ENCODE peak calls at places on chromosomes 5 and 9, in six cellular contexts. One of them, this sample, is unnamed.

GRCh38 chr5:88509403-88509802 is 240.8 kb upstream of the TMEM161B start:
- DNase-seq in K562: no peak
- DNase-seq in GM12878: no peak
- DNase-seq in A549: no peak
- DNase-seq in endothelial cell of umbilical vein: no peak
- DNase-seq in HepG2: no peak
- DNase-seq in this sample: no peak

GRCh38 chr9:127887792-127888191 is 10.3 kb upstream of the AK1 start:
- DNase-seq in endothelial cell of umbilical vein: no peak
- DNase-seq in K562: no peak
- DNase-seq in GM12878: no peak
- DNase-seq in HepG2: peak; percentile 27
- DNase-seq in A549: no peak
- DNase-seq in this sample: peak; percentile 47

GRCh38 chr5:96952946-96953730 is 17.3 kb downstream of the LNPEP start:
- DNase-seq in endothelial cell of umbilical vein: no peak
- DNase-seq in GM12878: no peak
- DNase-seq in K562: no peak
- DNase-seq in A549: no peak
- DNase-seq in HepG2: no peak
- DNase-seq in this sample: no peak

GRCh38 chr9:18330736-18331335 is 143.1 kb upstream of the ADAMTSL1 start:
- DNase-seq in endothelial cell of umbilical vein: peak; percentile 70
- DNase-seq in GM12878: no peak
- DNase-seq in K562: no peak
- DNase-seq in HepG2: no peak
- DNase-seq in A549: no peak
- DNase-seq in this sample: no peak

GRCh38 chr9:112443200-112443599 is 43.4 kb upstream of the KIAA1958 start:
- DNase-seq in K562: no peak
- DNase-seq in HepG2: peak; percentile 16
- DNase-seq in A549: no peak
- DNase-seq in GM12878: no peak
- DNase-seq in endothelial cell of umbilical vein: peak; percentile 39
- DNase-seq in this sample: peak; percentile 33

GRCh38 chr9:110578896-110579752 is at the start of gene SVEP1:
- DNase-seq in GM12878: no peak
- DNase-seq in endothelial cell of umbilical vein: peak; percentile 46
- DNase-seq in HepG2: no peak
- DNase-seq in A549: peak; percentile 15
- DNase-seq in K562: no peak
- DNase-seq in this sample: no peak

GRCh38 chr9:119071636-119072035 is 297.6 kb downstream of the BRINP1 start:
- DNase-seq in K562: no peak
- DNase-seq in A549: no peak
- DNase-seq in HepG2: no peak
- DNase-seq in GM12878: no peak
- DNase-seq in endothelial cell of umbilical vein: no peak
- DNase-seq in this sample: no peak

GRCh38 chr9:89312154-89312616 is 1.2 kb downstream of the CKS2 start:
- DNase-seq in K562: peak; percentile 18
- DNase-seq in GM12878: no peak
- DNase-seq in A549: no peak
- DNase-seq in HepG2: no peak
- DNase-seq in endothelial cell of umbilical vein: peak; percentile 59
- DNase-seq in this sample: peak; percentile 57

GRCh38 chr5:31854181-31854624 is 215.3 kb downstream of the PDZD2 start:
- DNase-seq in K562: no peak
- DNase-seq in HepG2: no peak
- DNase-seq in GM12878: no peak
- DNase-seq in endothelial cell of umbilical vein: peak; percentile 40
- DNase-seq in A549: no peak
- DNase-seq in this sample: no peak

DNA sequence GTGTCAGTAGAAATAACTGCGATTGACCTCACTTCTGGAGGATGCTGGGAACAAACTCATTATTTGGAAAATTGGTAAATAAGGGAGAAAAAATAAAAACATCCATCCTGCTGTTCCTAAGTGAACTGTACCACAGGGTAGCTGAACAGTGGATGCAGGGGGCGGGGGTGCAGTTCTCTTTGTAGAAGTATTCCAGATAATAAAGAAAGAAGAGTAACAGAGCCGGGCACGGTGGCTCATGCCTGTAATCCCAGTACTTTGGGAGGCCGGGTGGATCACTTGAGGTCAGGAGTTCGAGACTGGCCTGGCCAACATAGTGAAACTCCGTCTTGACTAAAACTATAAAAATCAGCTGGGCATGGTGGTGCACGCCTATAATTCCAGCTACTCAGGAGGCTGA is 132.1 kb downstream of the COL23A1 start:
- DNase-seq in GM12878: no peak
- DNase-seq in HepG2: no peak
- DNase-seq in A549: no peak
- DNase-seq in K562: no peak
- DNase-seq in endothelial cell of umbilical vein: no peak
- DNase-seq in this sample: no peak
- TF ChIP-seq MYC in GM12878: no peak
- TF ChIP-seq MYC in HepG2: no peak
- TF ChIP-seq MYC in A549: no peak
- TF ChIP-seq MYC in K562: no peak
- TF ChIP-seq MYC in endothelial cell of umbilical vein: no peak
- TF ChIP-seq MYC in this sample: no peak

GRCh38 chr5:142078706-142079105 is 29.9 kb upstream of the NDFIP1 start:
- DNase-seq in GM12878: no peak
- DNase-seq in K562: no peak
- DNase-seq in HepG2: no peak
- DNase-seq in endothelial cell of umbilical vein: no peak
- DNase-seq in A549: no peak
- DNase-seq in this sample: no peak

GRCh38 chr5:142082182-142082781 is 26.3 kb upstream of the NDFIP1 start:
- DNase-seq in GM12878: no peak
- DNase-seq in A549: no peak
- DNase-seq in HepG2: no peak
- DNase-seq in endothelial cell of umbilical vein: no peak
- DNase-seq in K562: no peak
- DNase-seq in this sample: no peak

GRCh38 chr5:142079243-142079642 is 29.3 kb upstream of the NDFIP1 start:
- DNase-seq in HepG2: no peak
- DNase-seq in GM12878: no peak
- DNase-seq in A549: no peak
- DNase-seq in endothelial cell of umbilical vein: no peak
- DNase-seq in K562: no peak
- DNase-seq in this sample: no peak

GRCh38 chr5:142078251-142078650 is 30.3 kb upstream of the NDFIP1 start:
- DNase-seq in HepG2: no peak
- DNase-seq in endothelial cell of umbilical vein: no peak
- DNase-seq in K562: no peak
- DNase-seq in GM12878: no peak
- DNase-seq in A549: no peak
- DNase-seq in this sample: no peak

GRCh38 chr5:142080248-142080647 is 28.3 kb upstream of the NDFIP1 start:
- DNase-seq in endothelial cell of umbilical vein: no peak
- DNase-seq in GM12878: no peak
- DNase-seq in HepG2: no peak
- DNase-seq in K562: no peak
- DNase-seq in A549: no peak
- DNase-seq in this sample: no peak
- TF ChIP-seq MAX in endothelial cell of umbilical vein: no peak
- TF ChIP-seq MAX in GM12878: no peak
- TF ChIP-seq MAX in HepG2: no peak
- TF ChIP-seq MAX in K562: no peak
- TF ChIP-seq MAX in A549: no peak
- TF ChIP-seq MAX in this sample: no peak

DNA sequence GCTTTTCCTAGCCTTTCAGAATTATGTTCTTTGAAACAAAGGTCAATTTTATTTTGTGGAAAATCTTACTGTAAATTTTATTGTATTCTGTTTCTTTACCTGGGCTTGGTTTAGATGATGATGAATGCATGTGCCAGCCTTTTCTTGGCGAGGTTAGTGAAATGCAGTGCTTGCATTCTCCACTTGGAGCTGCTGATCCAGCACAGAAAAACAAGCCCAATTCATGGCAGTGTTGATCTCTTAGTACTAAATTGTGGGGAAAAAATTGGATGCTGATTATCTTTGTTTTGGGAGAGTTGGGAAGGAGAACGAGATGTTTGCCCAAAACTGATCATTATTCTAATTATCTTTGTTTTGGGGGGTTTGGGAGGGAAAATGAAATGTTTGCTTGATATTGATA is 3.7 kb downstream of the HABP4 start:
- DNase-seq in HepG2: peak; percentile 25
- DNase-seq in A549: peak; percentile 75
- DNase-seq in endothelial cell of umbilical vein: peak; percentile 31
- DNase-seq in GM12878: no peak
- DNase-seq in K562: no peak
- DNase-seq in this sample: no peak
- TF ChIP-seq MYC in HepG2: no peak
- TF ChIP-seq MYC in A549: no peak
- TF ChIP-seq MYC in endothelial cell of umbilical vein: no peak
- TF ChIP-seq MYC in GM12878: no peak
- TF ChIP-seq MYC in K562: no peak
- TF ChIP-seq MYC in this sample: no peak

DNA sequence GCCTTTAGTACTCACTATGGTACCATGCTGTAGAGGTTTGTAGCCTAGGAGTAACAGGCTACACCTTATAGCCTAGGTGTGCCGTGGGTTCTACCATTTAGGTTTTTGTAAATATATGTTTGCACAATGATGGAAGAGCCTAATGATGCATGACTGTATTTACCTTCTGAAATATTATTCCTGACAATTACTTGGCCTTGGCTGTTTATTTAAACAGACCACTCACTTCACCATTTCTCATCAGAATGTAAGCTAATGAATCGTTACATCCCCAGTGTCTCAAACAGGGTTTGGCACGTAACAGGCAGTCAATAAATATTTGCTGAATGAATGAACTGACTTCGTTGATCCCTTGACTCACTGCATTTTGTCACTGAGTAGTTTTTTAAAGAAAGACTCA is 93.1 kb downstream of the MED27 start:
- DNase-seq in K562: no peak
- DNase-seq in GM12878: no peak
- DNase-seq in HepG2: no peak
- DNase-seq in endothelial cell of umbilical vein: no peak
- DNase-seq in A549: no peak
- DNase-seq in this sample: no peak
- TF ChIP-seq MAX in K562: no peak
- TF ChIP-seq MAX in GM12878: no peak
- TF ChIP-seq MAX in HepG2: no peak
- TF ChIP-seq MAX in endothelial cell of umbilical vein: no peak
- TF ChIP-seq MAX in A549: no peak
- TF ChIP-seq MAX in this sample: no peak

GRCh38 chr5:160991205-160991604 is 139.2 kb upstream of the ATP10B start:
- DNase-seq in GM12878: no peak
- DNase-seq in HepG2: no peak
- DNase-seq in endothelial cell of umbilical vein: no peak
- DNase-seq in K562: no peak
- DNase-seq in A549: no peak
- DNase-seq in this sample: no peak
- TF ChIP-seq MYC in GM12878: no peak
- TF ChIP-seq MYC in HepG2: no peak
- TF ChIP-seq MYC in endothelial cell of umbilical vein: no peak
- TF ChIP-seq MYC in K562: no peak
- TF ChIP-seq MYC in A549: no peak
- TF ChIP-seq MYC in this sample: no peak

DNA sequence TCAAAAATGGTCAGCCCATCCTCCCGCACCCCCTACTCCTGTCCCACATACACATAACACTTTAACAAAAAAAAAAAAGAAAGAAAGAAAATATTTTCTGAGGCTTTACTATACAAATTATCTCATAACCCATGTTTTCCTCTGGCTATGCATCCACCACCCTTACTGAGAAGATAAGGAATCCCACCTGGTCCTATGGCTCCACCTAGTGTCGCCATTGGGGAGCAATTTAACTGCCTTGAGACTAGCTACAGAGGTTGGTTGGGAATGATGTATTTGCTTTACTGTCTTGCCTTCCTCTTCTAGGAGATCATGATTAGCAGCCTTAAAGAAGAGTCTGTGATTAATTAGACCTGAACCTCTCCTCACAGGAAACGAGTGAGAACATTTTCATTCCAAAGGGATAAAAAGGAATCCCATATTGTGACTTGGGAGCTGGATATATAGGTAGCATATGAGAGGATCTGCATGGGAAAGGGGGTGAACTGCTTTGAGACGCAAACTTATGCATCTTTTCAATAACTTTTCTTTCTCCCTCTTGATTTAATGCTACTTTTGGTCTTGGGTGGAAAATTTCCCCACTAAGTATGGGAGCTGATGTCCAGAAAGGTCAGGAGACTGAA is 77.7 kb upstream of the SELENOP start:
- DNase-seq in HepG2: peak; percentile 82
- DNase-seq in A549: peak; percentile 62
- DNase-seq in GM12878: no peak
- DNase-seq in endothelial cell of umbilical vein: peak; percentile 71
- DNase-seq in K562: peak; percentile 86
- DNase-seq in this sample: peak; percentile 82
- TF ChIP-seq MAX in HepG2: no peak
- TF ChIP-seq MAX in A549: no peak
- TF ChIP-seq MAX in GM12878: no peak
- TF ChIP-seq MAX in endothelial cell of umbilical vein: no peak
- TF ChIP-seq MAX in K562: no peak
- TF ChIP-seq MAX in this sample: peak; percentile 9